ENCODE peak calls at places on chromosomes 1 and 21, in seven cellular contexts. X is A172, J is omental fat pad, D is ELR, O is NCI-H2029 treated with DMSO at 0.1 percent for 48 hours, V is left cardiac atrium, E is epithelial cell of esophagus. S is an unnamed sample.

GRCh38 chr1:8555582-8555981 is 237.7 kb downstream of the SLC45A1 start:
- DNase-seq in O (no peak), V (no peak), E (no peak), D (no peak), X (no peak), J (no peak), S (no peak)

GRCh38 chr21:41895643-41896493 is 16.7 kb upstream of the PRDM15 start:
- DNase-seq in O (no peak), D (no peak), J (no peak), X (no peak), V (no peak), E (no peak), S (no peak)

GRCh38 chr1:27634166-27634981 is 611 bp downstream of the FGR start:
- DNase-seq in E (no peak), D (peak; percentile 37), V (peak; percentile 79), J (no peak), X (no peak), O (no peak), S (no peak)

GRCh38 chr1:55012661-55013060 is 13.9 kb downstream of the BSND start:
- DNase-seq in O (no peak), D (no peak), X (no peak), E (no peak), J (no peak), V (no peak), S (no peak)

GRCh38 chr1:54610048-54610447 is 13.3 kb downstream of the FAM151A start:
- DNase-seq in D (peak; percentile 41), J (no peak), X (no peak), E (no peak), V (no peak), O (no peak), S (no peak)

GRCh38 chr1:192811594-192812239 is 2.9 kb downstream of the RGS2 start:
- DNase-seq in X (no peak), E (no peak), D (no peak), O (no peak), J (no peak), V (no peak), S (peak; percentile 16)

GRCh38 chr1:165259236-165259635 is 97.3 kb downstream of the LMX1A start:
- DNase-seq in O (peak; percentile 51), V (no peak), J (no peak), E (no peak), D (no peak), X (no peak), S (no peak)

GRCh38 chr21:45895778-45896370 is 85.7 kb upstream of the COL6A1 start:
- DNase-seq in J (no peak), D (no peak), O (no peak), V (peak; percentile 16), X (no peak), E (no peak), S (no peak)

GRCh38 chr21:42403611-42404231 is at the start of gene UBASH3A:
- DNase-seq in O (no peak), X (no peak), D (no peak), E (no peak), V (no peak), J (no peak), S (no peak)

GRCh38 chr1:150072959-150073358 is 5.4 kb downstream of the VPS45 start:
- DNase-seq in J (no peak), V (no peak), X (no peak), E (peak; percentile 19), D (peak; percentile 62), O (no peak), S (no peak)

GRCh38 chr1:151210830-151211229 is 12.5 kb downstream of the PIP5K1A start:
- DNase-seq in J (no peak), O (no peak), D (peak; percentile 64), X (peak; percentile 87), V (no peak), E (peak; percentile 24), S (no peak)

GRCh38 chr1:201468501-201468843 is 516 bp downstream of the PHLDA3 start:
- DNase-seq in D (peak; percentile 62), V (peak; percentile 43), X (no peak), E (no peak), O (no peak), J (no peak), S (no peak)

GRCh38 chr1:22329171-22329540 is 122.5 kb upstream of the ZBTB40 start:
- DNase-seq in X (no peak), D (no peak), E (no peak), O (no peak), V (no peak), J (no peak), S (no peak)

GRCh38 chr1:85573348-85573747 is 7.2 kb upstream of the CCN1 start:
- DNase-seq in J (no peak), D (no peak), X (peak; percentile 42), O (no peak), V (no peak), E (no peak), S (no peak)

GRCh38 chr1:168811213-168811612 is 82.2 kb upstream of the DPT start:
- DNase-seq in E (peak; percentile 74), J (no peak), D (no peak), X (no peak), V (no peak), O (no peak), S (no peak)

GRCh38 chr1:46303872-46304326 is 401 bp downstream of the UQCRH start:
- DNase-seq in X (no peak), D (peak; percentile 21), V (no peak), O (no peak), E (peak; percentile 14), J (no peak), S (no peak)

GRCh38 chr1:160925652-160926241 is 28.9 kb downstream of the ITLN2 start:
- DNase-seq in V (no peak), X (peak; percentile 35), O (no peak), E (peak; percentile 5), D (peak; percentile 50), J (no peak), S (no peak)

GRCh38 chr1:159091547-159092397 is 15.2 kb upstream of the AIM2 start:
- DNase-seq in X (peak; percentile 63), V (no peak), E (peak; percentile 87), O (no peak), J (no peak), D (peak; percentile 87), S (no peak)

GRCh38 chr21:39007532-39007931 is 175.7 kb downstream of the PSMG1 start:
- DNase-seq in D (no peak), J (no peak), X (no peak), O (no peak), V (no peak), E (peak; percentile 96), S (no peak)

GRCh38 chr1:166165661-166166399 is 971 bp downstream of the FAM78B start:
- DNase-seq in E (no peak), X (no peak), J (no peak), D (no peak), V (peak; percentile 25), O (no peak), S (no peak)

GRCh38 chr1:86741947-86742572 is 37.7 kb downstream of the SH3GLB1 start:
- DNase-seq in V (no peak), J (no peak), D (peak; percentile 60), O (peak; percentile 8), X (peak; percentile 1), E (peak; percentile 63), S (no peak)

GRCh38 chr1:243798726-243799125 is 51.3 kb downstream of the AKT3 start:
- DNase-seq in O (no peak), V (no peak), J (no peak), X (peak; percentile 96), D (peak; percentile 98), E (peak; percentile 84), S (no peak)

GRCh38 chr1:13921190-13921589 is 221.2 kb downstream of the PRDM2 start:
- DNase-seq in E (no peak), X (no peak), D (no peak), O (no peak), J (no peak), V (no peak), S (no peak)

GRCh38 chr1:151371340-151371739 is 1.2 kb downstream of the SELENBP1 start:
- DNase-seq in V (peak; percentile 66), X (no peak), D (no peak), E (peak; percentile 21), O (peak; percentile 60), J (peak; percentile 34), S (no peak)

S was measured in HuH-7.5.